ENCODE peak calls at places on chromosomes 16 and 17, in four cellular contexts. Q, R, N and I are unnamed samples.

GRCh38 chr16:87186440-87186839 is 130.8 kb downstream of the C16orf95 start:
- DNase-seq in N (no peak), R (no peak), Q (no peak), I (no peak)

GRCh38 chr17:48543854-48544355 is 1.0 kb downstream of the HOXB2 start:
- DNase-seq in N (no peak), R (no peak), Q (no peak), I (no peak)

GRCh38 chr17:37833237-37833859 is 88.5 kb upstream of the HNF1B start:
- DNase-seq in Q (no peak), R (no peak), N (no peak), I (no peak)

GRCh38 chr16:61900482-61900881 is 135.8 kb downstream of the CDH8 start:
- DNase-seq in R (no peak), N (no peak), Q (no peak), I (no peak)

GRCh38 chr16:85562102-85562786 is 50.9 kb upstream of the GSE1 start:
- DNase-seq in N (no peak), Q (no peak), R (no peak), I (no peak)

GRCh38 chr16:85151603-85152413 is 39.5 kb upstream of the CIBAR2 start:
- DNase-seq in R (peak; percentile 76), N (no peak), Q (no peak), I (no peak)

GRCh38 chr16:3369073-3369472 is 13.4 kb downstream of the OR2C1 start:
- DNase-seq in Q (no peak), N (no peak), R (no peak), I (no peak)

GRCh38 chr17:47776330-47777197 is 43.5 kb downstream of the TBX21 start:
- DNase-seq in Q (peak; percentile 31), R (no peak), N (no peak), I (peak; percentile 31)

GRCh38 chr17:78159575-78160158 is 8.7 kb upstream of the SYNGR2 start:
- DNase-seq in Q (no peak), R (no peak), N (no peak), I (no peak)

GRCh38 chr16:22757202-22757601 is 56.8 kb upstream of the HS3ST2 start:
- DNase-seq in R (no peak), N (no peak), Q (no peak), I (no peak)